ENCODE peak calls at places on chromosomes 3 and 15, in six cellular contexts. Q is SK-N-SH, E is body of pancreas, L is upper lobe of right lung, P is cardiac muscle cell, M is transverse colon. K is an unnamed sample. For H3K36me3, the result is how much of the 10 kb centered on the place peaks cover.

GRCh38 chr15:77834276-77834990 is 201.7 kb upstream of the LINGO1 start:
- DNase-seq in Q (no peak), E (no peak), L (no peak), P (no peak), M (no peak), K (no peak)

GRCh38 chr3:24688446-24689148 is 193.9 kb upstream of the THRB start:
- DNase-seq in Q (no peak), E (no peak), L (no peak), P (no peak), M (no peak), K (peak)

GRCh38 chr3:45832691-45833090 is 9.2 kb downstream of the LZTFL1 start:
- DNase-seq in Q (peak), E (peak), L (no peak), P (peak), M (no peak), K (no peak)

GRCh38 chr3:99895706-99896441 is 78.2 kb downstream of the CMSS1 start:
- DNase-seq in Q (no peak), E (no peak), L (no peak), P (no peak), M (no peak), K (peak)

GRCh38 chr15:47429376-47429775 is 287.9 kb upstream of the SEMA6D start:
- DNase-seq in Q (no peak), E (no peak), L (no peak), P (no peak), M (no peak), K (no peak)

GRCh38 chr15:49964071-49964470 is 155.0 kb downstream of the ATP8B4 start:
- DNase-seq in Q (no peak), E (no peak), L (no peak), P (no peak), M (no peak), K (no peak)

GRCh38 chr3:48929358-48930035 is 10.9 kb downstream of the ARIH2 start:
- DNase-seq in Q (no peak), E (no peak), L (no peak), P (no peak), M (no peak), K (no peak)

GRCh38 chr15:58932791-58933310 is 628 bp downstream of the SLTM start:
- DNase-seq in Q (peak), E (peak), L (no peak), P (peak), M (no peak), K (no peak)

GRCh38 chr3:29759443-29760033 is 478.7 kb downstream of the RBMS3 start:
- DNase-seq in Q (peak), E (no peak), L (no peak), P (no peak), M (no peak), K (no peak)

GRCh38 chr3:30611613-30612421 is 5.4 kb downstream of the TGFBR2 start:
- DNase-seq in Q (no peak), E (no peak), L (no peak), P (no peak), M (no peak), K (peak)

GRCh38 chr15:58490405-58491150 is 58.8 kb downstream of the LIPC start:
- DNase-seq in Q (no peak), E (peak), L (no peak), P (no peak), M (no peak), K (no peak)

GRCh38 chr15:58433597-58434333 is 2.0 kb downstream of the LIPC start:
- DNase-seq in Q (no peak), E (no peak), L (no peak), P (no peak), M (no peak), K (no peak)

GRCh38 chr3:40309925-40310635 is 573 bp downstream of the EIF1B start:
- DNase-seq in Q (peak), E (peak), L (peak), P (peak), M (peak), K (no peak)

GRCh38 chr3:133888739-133889340 is 6.8 kb downstream of the RAB6B start:
- DNase-seq in Q (no peak), E (no peak), L (no peak), P (no peak), M (no peak), K (no peak)

GRCh38 chr3:65098400-65098799 is 410.6 kb upstream of the ADAMTS9 start:
- DNase-seq in Q (no peak), E (no peak), L (no peak), P (no peak), M (no peak), K (no peak)

GRCh38 chr3:33648793-33649192 is 69.3 kb downstream of the CLASP2 start:
- DNase-seq in Q (no peak), E (no peak), L (no peak), P (no peak), M (no peak), K (no peak)

GRCh38 chr3:178703268-178703975 is 167.2 kb downstream of the KCNMB2 start:
- DNase-seq in Q (no peak), E (no peak), L (no peak), P (no peak), M (no peak), K (peak)

GRCh38 chr15:50146661-50147060 is 27.6 kb upstream of the ATP8B4 start:
- DNase-seq in Q (no peak), E (no peak), L (no peak), P (no peak), M (no peak), K (no peak)

GRCh38 chr3:32614956-32615355 is 44.3 kb upstream of the DYNC1LI1 start:
- DNase-seq in Q (no peak), E (no peak), L (no peak), P (no peak), M (no peak), K (no peak)

GRCh38 chr3:31235062-31235704 is 297.5 kb upstream of the STT3B start:
- DNase-seq in Q (peak), E (no peak), L (no peak), P (no peak), M (no peak), K (no peak)

GRCh38 chr15:67361100-67361499 is 106.5 kb downstream of the IQCH start:
- DNase-seq in Q (no peak), E (no peak), L (no peak), P (no peak), M (no peak), K (no peak)

GRCh38 chr15:39336926-39337325 is 244.0 kb upstream of the THBS1 start:
- DNase-seq in Q (no peak), E (no peak), L (no peak), P (no peak), M (no peak), K (no peak)

GRCh38 chr3:181773921-181774320 is 62.2 kb downstream of the SOX2 start:
- DNase-seq in Q (no peak), E (no peak), L (no peak), P (no peak), M (no peak), K (no peak)

GRCh38 chr15:88262064-88262463 is 5.5 kb upstream of the NTRK3 start:
- DNase-seq in Q (no peak), E (no peak), L (no peak), P (no peak), M (no peak), K (no peak)

GRCh38 chr3:11290743-11291680 is 18.8 kb downstream of the ATG7 start:
- DNase-seq in Q (no peak), E (no peak), L (no peak), P (no peak), M (no peak), K (no peak)

DNA sequence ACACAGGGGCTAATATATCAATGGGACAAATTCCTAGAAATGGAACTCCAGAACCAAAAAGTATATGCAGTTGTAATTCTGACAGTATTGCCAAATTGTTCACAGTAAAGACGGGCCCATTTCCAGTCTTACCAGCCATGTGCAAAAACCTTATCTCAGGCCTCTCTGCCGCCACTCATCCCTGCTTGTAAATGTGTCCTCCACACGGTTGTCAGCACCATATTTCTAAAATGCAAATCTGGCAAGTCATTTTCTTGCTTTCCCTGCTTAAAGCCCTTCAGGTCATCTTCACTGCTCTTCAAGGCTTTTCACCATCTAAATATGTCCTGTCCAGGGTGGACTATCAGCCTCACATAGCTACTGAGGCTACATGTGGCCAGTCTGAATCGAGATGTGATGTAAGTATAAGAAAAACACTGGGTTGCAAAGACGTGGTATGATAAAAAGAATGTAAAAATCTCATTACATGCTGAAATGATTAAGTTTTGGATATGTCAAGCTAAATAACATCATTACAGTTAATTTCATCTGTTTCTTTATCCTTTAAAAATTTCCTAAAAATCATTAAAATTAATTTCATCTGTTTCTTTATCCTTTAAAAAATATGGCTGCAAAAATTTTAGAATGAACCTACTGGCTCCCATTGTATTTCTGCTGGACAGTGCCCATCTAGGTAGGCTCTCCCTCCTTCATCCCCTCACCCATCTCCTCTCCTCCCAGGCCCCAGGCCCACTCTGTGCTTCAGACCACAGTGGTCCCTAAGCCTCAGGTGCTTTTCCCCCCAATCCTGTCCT is 980 bp downstream of the PARP9 start:
- DNase-seq in Q (peak), E (no peak), L (no peak), P (no peak), M (no peak), K (no peak)
- H3K4me3 ChIP-seq in Q (peak), E (peak), L (peak), P (no peak), M (peak), K (peak)

DNA sequence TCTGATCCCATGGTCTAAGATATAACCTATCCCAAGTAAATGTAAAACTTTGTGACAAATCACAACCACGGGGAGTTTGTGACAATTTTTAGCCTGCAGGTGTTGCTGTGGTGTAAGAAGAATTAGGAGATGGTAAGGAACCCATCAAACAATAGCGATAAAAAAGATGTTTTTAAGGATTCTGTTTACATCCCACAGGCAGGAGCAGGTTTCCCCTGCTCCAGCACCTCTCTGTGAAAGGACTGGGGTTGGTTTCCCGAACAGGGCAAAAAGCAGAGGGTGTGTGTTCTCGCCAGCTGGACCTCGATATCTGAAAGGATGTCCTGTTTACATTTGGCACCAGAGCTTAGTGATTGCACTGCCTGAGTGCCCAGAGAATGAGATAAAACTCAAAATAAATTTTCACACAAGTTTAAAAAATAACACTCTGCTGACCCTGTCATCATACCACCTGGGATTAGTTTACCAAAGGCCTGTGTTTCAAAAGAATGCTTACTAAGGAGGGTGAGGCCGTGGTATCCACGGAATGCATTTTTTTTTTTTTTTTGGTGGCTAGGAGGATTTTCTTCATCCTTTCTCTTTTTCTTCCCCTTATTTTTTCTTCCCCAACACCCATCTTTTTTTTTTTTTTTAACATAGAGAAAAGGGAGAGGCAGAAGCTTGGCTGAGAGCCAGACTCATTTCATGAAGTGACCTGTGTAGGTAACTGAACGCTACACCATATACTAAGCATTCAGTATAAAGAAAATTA is 151.8 kb upstream of the DPH6 start:
- DNase-seq in Q (no peak), E (no peak), L (no peak), P (peak), M (peak), K (peak)
- TF ChIP-seq CTCF in Q (no peak), E (no peak), L (peak), P (no peak), M (no peak), K (peak)

DNA sequence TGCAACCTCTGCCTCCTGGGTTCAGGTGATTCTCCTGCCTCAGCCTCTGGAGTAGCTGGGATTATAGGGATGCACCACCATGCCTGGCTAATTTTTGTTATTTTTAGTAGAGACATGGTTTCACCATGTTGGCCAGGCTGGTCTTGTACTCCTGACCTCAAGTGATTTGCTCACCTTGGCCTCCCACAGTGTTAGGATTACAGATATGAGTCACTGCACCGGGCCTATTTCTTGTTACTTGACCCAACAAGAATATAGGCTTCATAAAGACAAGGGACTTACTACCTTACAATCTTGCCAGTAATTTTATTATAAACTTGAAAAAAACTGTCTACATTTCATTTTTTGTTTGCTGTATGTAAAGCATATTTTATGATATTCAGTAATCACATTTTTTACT is 21.4 kb upstream of the ZBTB47 start:
- DNase-seq in Q (no peak), E (no peak), L (no peak), P (no peak), M (no peak), K (no peak)
- H3K36me3 ChIP-seq in Q (half or more), E (under half), L (half or more), P (half or more), M (under half), K (under half)

GRCh38 chr3:14524920-14525660 is 15.1 kb downstream of the GRIP2 start:
- DNase-seq in Q (no peak), E (peak), L (peak), P (no peak), M (no peak), K (no peak)
- H3K4me3 ChIP-seq in Q (no peak), E (no peak), L (no peak), P (no peak), M (no peak), K (no peak)

DNA sequence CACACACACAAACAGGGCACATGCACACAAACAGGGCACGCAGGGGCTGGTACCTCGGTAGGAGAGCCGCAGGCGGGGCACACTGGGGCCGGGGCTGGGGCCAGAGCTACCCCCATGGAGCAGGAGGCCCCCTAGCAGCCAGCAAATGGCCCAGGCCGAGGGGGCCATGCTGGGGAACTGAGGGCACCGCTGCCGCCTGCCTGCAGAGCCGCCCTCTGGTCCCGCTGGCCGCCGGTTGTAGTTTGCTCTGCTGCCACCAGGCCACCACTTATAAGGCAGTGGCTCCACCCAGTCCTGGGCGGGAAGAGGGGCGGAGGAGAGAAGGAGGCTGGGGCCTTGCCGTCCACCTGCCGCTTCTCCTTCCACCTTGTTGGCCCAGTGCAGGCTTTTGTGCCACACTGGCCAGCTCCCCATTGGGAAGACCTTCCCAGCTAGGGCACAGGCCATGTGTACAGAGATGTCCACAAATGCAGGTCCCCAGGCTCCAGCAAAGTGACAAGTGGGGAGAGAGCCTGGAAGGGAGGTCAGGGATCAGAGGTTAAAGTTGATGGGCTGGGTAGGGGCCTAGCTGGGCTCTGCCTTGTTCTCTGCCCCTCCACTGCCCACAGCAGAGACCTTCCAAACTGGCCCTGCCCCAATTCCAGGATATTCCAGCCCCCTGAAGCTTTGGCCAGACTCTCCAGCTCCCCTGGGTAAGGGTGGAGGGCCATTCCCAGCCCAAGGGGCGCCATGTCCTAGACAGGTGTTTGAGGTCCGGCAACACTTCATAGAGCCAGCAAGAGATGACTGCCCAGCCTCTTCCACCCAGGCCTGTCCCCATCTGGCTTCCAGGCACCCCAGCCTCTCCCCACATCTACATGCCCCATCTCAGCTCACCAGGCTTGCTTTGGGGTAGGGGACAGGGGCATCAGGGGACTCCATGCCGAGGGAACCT is at the start of gene SEMA3G:
- DNase-seq in Q (peak), E (peak), L (peak), P (peak), M (peak), K (no peak)
- TF ChIP-seq CTCF in Q (peak), E (peak), L (peak), P (peak), M (peak), K (peak)

DNA sequence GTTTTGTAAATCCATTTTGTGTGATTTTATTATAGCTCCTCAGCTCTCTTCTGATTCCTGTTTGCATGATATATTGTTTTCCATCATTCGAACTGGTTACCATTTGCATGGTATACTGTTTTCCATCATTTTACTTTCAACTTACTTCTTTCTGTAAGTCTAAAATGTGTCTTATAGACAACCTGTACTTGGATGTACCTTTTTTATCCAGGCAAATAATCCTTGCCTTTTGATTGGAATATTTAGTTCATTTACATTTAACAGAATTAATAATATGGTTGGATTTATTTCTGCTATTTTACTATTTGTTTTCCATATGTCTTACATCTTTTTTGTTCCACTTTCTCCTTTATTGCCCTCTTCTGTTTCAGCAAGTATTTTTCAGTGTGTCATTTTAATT is 62.8 kb downstream of the CHD2 start:
- DNase-seq in Q (no peak), E (no peak), L (no peak), P (no peak), M (no peak), K (no peak)
- H3K36me3 ChIP-seq in Q (half or more), E (under half), L (half or more), P (half or more), M (under half), K (under half)

GRCh38 chr15:25863067-25863967 is at the start of gene ATP10A:
- DNase-seq in Q (peak), E (no peak), L (peak), P (peak), M (no peak), K (no peak)

GRCh38 chr15:25862087-25862468 is 1.0 kb downstream of the ATP10A start:
- DNase-seq in Q (no peak), E (no peak), L (peak), P (no peak), M (no peak), K (no peak)

GRCh38 chr15:25863968-25864580 is 947 bp upstream of the ATP10A start:
- DNase-seq in Q (no peak), E (no peak), L (no peak), P (no peak), M (no peak), K (no peak)

GRCh38 chr15:25860885-25861866 is 2.0 kb downstream of the ATP10A start:
- DNase-seq in Q (no peak), E (no peak), L (no peak), P (no peak), M (peak), K (no peak)

GRCh38 chr15:25862469-25863066 is 559 bp downstream of the ATP10A start:
- DNase-seq in Q (no peak), E (peak), L (peak), P (peak), M (no peak), K (no peak)
- H3K4me3 ChIP-seq in Q (no peak), E (peak), L (peak), P (peak), M (peak), K (peak)

GRCh38 chr3:141644931-141645330 is 93.2 kb upstream of the RNF7 start:
- DNase-seq in Q (peak), E (peak), L (peak), P (peak), M (peak), K (no peak)
- TF ChIP-seq CTCF in Q (peak), E (peak), L (peak), P (peak), M (peak), K (peak)

K was measured in kidney epithelial cell.